ENCODE peak calls at places on chromosomes 7 and 10, in seven cellular contexts. One of them, this sample, is unnamed.
A peak's percentile ranks its signal among the peaks of the same experiment; 100 is the strongest.

GRCh38 chr7:46486264-46487206 is 565.5 kb upstream of the IGFBP3 start:
- DNase-seq in NB4: no peak
- DNase-seq in MCF 10A: peak; percentile 52
- DNase-seq in nephron progenitor cell: no peak
- DNase-seq in left ventricle myocardium inferior: peak; percentile 50
- DNase-seq in GM10248: no peak
- DNase-seq in GM12865: peak; percentile 14
- DNase-seq in this sample: no peak

GRCh38 chr7:156177396-156178055 is 365.3 kb upstream of the SHH start:
- DNase-seq in NB4: no peak
- DNase-seq in MCF 10A: no peak
- DNase-seq in nephron progenitor cell: no peak
- DNase-seq in left ventricle myocardium inferior: no peak
- DNase-seq in GM10248: no peak
- DNase-seq in GM12865: no peak
- DNase-seq in this sample: no peak

GRCh38 chr7:44187636-44188416 is 1.4 kb downstream of the GCK start:
- DNase-seq in NB4: no peak
- DNase-seq in MCF 10A: no peak
- DNase-seq in nephron progenitor cell: no peak
- DNase-seq in left ventricle myocardium inferior: no peak
- DNase-seq in GM10248: no peak
- DNase-seq in GM12865: no peak
- DNase-seq in this sample: no peak

GRCh38 chr7:157540606-157541294 is 203.9 kb downstream of the DNAJB6 start:
- DNase-seq in NB4: no peak
- DNase-seq in MCF 10A: no peak
- DNase-seq in nephron progenitor cell: no peak
- DNase-seq in left ventricle myocardium inferior: no peak
- DNase-seq in GM10248: no peak
- DNase-seq in GM12865: no peak
- DNase-seq in this sample: no peak

GRCh38 chr10:42926831-42927230 is 144.2 kb downstream of the BMS1 start:
- DNase-seq in NB4: peak; percentile 72
- DNase-seq in MCF 10A: peak; percentile 33
- DNase-seq in nephron progenitor cell: peak; percentile 88
- DNase-seq in left ventricle myocardium inferior: no peak
- DNase-seq in GM10248: no peak
- DNase-seq in GM12865: no peak
- DNase-seq in this sample: no peak

GRCh38 chr10:77157248-77158019 is 480.2 kb downstream of the KCNMA1 start:
- DNase-seq in NB4: no peak
- DNase-seq in MCF 10A: no peak
- DNase-seq in nephron progenitor cell: no peak
- DNase-seq in left ventricle myocardium inferior: no peak
- DNase-seq in GM10248: no peak
- DNase-seq in GM12865: no peak
- DNase-seq in this sample: no peak

GRCh38 chr7:30813466-30813865 is 42.2 kb downstream of the MINDY4 start:
- DNase-seq in NB4: no peak
- DNase-seq in MCF 10A: no peak
- DNase-seq in nephron progenitor cell: no peak
- DNase-seq in left ventricle myocardium inferior: peak; percentile 28
- DNase-seq in GM10248: no peak
- DNase-seq in GM12865: no peak
- DNase-seq in this sample: no peak

GRCh38 chr7:27170936-27171635 is 3.0 kb downstream of the HOXA10 start:
- DNase-seq in NB4: no peak
- DNase-seq in MCF 10A: peak; percentile 42
- DNase-seq in nephron progenitor cell: peak; percentile 39
- DNase-seq in left ventricle myocardium inferior: no peak
- DNase-seq in GM10248: no peak
- DNase-seq in GM12865: no peak
- DNase-seq in this sample: no peak

GRCh38 chr7:37027104-37027503 is 302.8 kb upstream of the AOAH start:
- DNase-seq in NB4: no peak
- DNase-seq in MCF 10A: no peak
- DNase-seq in nephron progenitor cell: no peak
- DNase-seq in left ventricle myocardium inferior: no peak
- DNase-seq in GM10248: no peak
- DNase-seq in GM12865: no peak
- DNase-seq in this sample: peak; percentile 14

GRCh38 chr7:37028909-37029440 is 304.7 kb upstream of the AOAH start:
- DNase-seq in NB4: no peak
- DNase-seq in MCF 10A: no peak
- DNase-seq in nephron progenitor cell: no peak
- DNase-seq in left ventricle myocardium inferior: no peak
- DNase-seq in GM10248: no peak
- DNase-seq in GM12865: no peak
- DNase-seq in this sample: no peak

GRCh38 chr7:37031571-37032257 is 307.4 kb upstream of the AOAH start:
- DNase-seq in NB4: peak; percentile 94
- DNase-seq in MCF 10A: peak; percentile 99
- DNase-seq in nephron progenitor cell: no peak
- DNase-seq in left ventricle myocardium inferior: peak; percentile 36
- DNase-seq in GM10248: no peak
- DNase-seq in GM12865: no peak
- DNase-seq in this sample: no peak

GRCh38 chr7:37032258-37032601 is 307.9 kb upstream of the AOAH start:
- DNase-seq in NB4: no peak
- DNase-seq in MCF 10A: no peak
- DNase-seq in nephron progenitor cell: no peak
- DNase-seq in left ventricle myocardium inferior: no peak
- DNase-seq in GM10248: no peak
- DNase-seq in GM12865: no peak
- DNase-seq in this sample: no peak

GRCh38 chr7:37027557-37028341 is 303.5 kb upstream of the AOAH start:
- DNase-seq in NB4: no peak
- DNase-seq in MCF 10A: peak; percentile 16
- DNase-seq in nephron progenitor cell: no peak
- DNase-seq in left ventricle myocardium inferior: no peak
- DNase-seq in GM10248: no peak
- DNase-seq in GM12865: no peak
- DNase-seq in this sample: no peak
- TF ChIP-seq CTCF in NB4: no peak
- TF ChIP-seq CTCF in MCF 10A: no peak
- TF ChIP-seq CTCF in nephron progenitor cell: no peak
- TF ChIP-seq CTCF in left ventricle myocardium inferior: no peak
- TF ChIP-seq CTCF in GM10248: no peak
- TF ChIP-seq CTCF in GM12865: no peak
- TF ChIP-seq CTCF in this sample: no peak

GRCh38 chr10:93386496-93387369 is 95.4 kb downstream of the MYOF start:
- DNase-seq in NB4: peak; percentile 78
- DNase-seq in MCF 10A: peak; percentile 4
- DNase-seq in nephron progenitor cell: no peak
- DNase-seq in left ventricle myocardium inferior: peak; percentile 19
- DNase-seq in GM10248: peak; percentile 21
- DNase-seq in GM12865: peak; percentile 11
- DNase-seq in this sample: no peak
- TF ChIP-seq CTCF in NB4: no peak
- TF ChIP-seq CTCF in MCF 10A: no peak
- TF ChIP-seq CTCF in nephron progenitor cell: no peak
- TF ChIP-seq CTCF in left ventricle myocardium inferior: peak; percentile 19
- TF ChIP-seq CTCF in GM10248: no peak
- TF ChIP-seq CTCF in GM12865: no peak
- TF ChIP-seq CTCF in this sample: no peak

DNA sequence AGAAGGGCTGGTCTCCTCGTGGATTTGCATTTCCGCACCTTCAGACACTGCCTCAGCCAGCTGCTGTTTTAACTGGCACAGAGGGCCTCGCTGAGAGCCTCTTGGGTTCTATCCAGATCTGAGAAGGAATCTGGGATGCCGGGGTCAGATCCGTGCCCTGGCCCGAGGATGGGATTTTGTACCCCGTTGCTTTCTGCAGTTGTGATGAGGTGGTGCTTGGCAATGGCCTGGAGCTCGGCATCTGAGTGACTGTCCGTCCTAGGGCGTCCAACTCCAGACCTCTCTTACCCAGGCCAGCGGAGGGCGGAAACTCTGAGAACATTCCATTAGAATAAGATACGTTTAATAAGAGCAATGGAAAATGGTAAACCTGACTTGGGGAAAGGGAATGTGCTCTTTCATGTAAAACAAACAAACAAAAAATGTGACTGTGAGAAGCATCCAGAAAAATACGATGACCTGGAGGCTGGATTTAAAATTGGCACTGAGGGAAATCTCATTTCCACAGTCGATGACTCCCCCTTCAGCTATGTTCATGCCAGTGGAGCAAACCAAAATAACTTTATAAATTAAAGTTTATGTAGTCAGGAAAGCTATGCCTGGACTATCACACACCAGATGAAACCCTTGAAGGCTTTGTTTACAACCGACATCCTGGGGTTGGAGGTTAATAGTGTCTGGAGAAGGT is 39.6 kb downstream of the GRK5 start:
- DNase-seq in NB4: no peak
- DNase-seq in MCF 10A: peak; percentile 53
- DNase-seq in nephron progenitor cell: no peak
- DNase-seq in left ventricle myocardium inferior: no peak
- DNase-seq in GM10248: no peak
- DNase-seq in GM12865: no peak
- DNase-seq in this sample: no peak
- TF ChIP-seq CTCF in NB4: no peak
- TF ChIP-seq CTCF in MCF 10A: no peak
- TF ChIP-seq CTCF in nephron progenitor cell: no peak
- TF ChIP-seq CTCF in left ventricle myocardium inferior: no peak
- TF ChIP-seq CTCF in GM10248: no peak
- TF ChIP-seq CTCF in GM12865: no peak
- TF ChIP-seq CTCF in this sample: no peak

DNA sequence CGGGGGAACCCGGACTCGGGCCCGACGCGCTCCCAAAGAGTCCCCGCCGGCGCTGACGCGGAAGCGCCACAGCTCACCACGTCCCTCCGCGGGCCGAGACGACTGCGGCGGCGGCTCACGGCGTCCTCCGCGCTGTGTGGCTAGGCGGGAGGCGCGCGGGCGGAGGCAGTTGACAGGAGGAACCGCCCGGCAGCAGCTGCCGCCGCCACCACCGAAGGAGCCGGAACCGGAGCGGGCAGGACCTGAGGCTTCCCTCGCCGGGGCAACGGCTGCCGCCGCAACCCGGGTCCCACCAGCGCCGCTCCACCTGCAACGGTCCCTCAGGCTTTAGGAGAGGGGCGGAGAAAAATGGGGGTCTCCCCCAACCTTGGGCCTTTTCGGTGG is 334 bp downstream of the ZNF800 start:
- DNase-seq in NB4: peak; percentile 87
- DNase-seq in MCF 10A: peak; percentile 54
- DNase-seq in nephron progenitor cell: peak; percentile 69
- DNase-seq in left ventricle myocardium inferior: peak; percentile 59
- DNase-seq in GM10248: peak; percentile 67
- DNase-seq in GM12865: peak; percentile 86
- DNase-seq in this sample: peak; percentile 78
- TF ChIP-seq CTCF in NB4: no peak
- TF ChIP-seq CTCF in MCF 10A: no peak
- TF ChIP-seq CTCF in nephron progenitor cell: no peak
- TF ChIP-seq CTCF in left ventricle myocardium inferior: no peak
- TF ChIP-seq CTCF in GM10248: no peak
- TF ChIP-seq CTCF in GM12865: no peak
- TF ChIP-seq CTCF in this sample: no peak

GRCh38 chr7:106367018-106367420 is 82.2 kb upstream of the NAMPT start:
- DNase-seq in NB4: peak; percentile 73
- DNase-seq in MCF 10A: peak; percentile 46
- DNase-seq in nephron progenitor cell: no peak
- DNase-seq in left ventricle myocardium inferior: no peak
- DNase-seq in GM10248: peak; percentile 29
- DNase-seq in GM12865: peak; percentile 36
- DNase-seq in this sample: peak; percentile 47
- TF ChIP-seq CTCF in NB4: peak; percentile 73
- TF ChIP-seq CTCF in MCF 10A: peak; percentile 21
- TF ChIP-seq CTCF in nephron progenitor cell: peak; percentile 16
- TF ChIP-seq CTCF in left ventricle myocardium inferior: no peak
- TF ChIP-seq CTCF in GM10248: peak; percentile 15
- TF ChIP-seq CTCF in GM12865: peak; percentile 32
- TF ChIP-seq CTCF in this sample: no peak

GRCh38 chr7:110317699-110318265 is 773.1 kb upstream of the LRRN3 start:
- DNase-seq in NB4: peak; percentile 7
- DNase-seq in MCF 10A: no peak
- DNase-seq in nephron progenitor cell: no peak
- DNase-seq in left ventricle myocardium inferior: no peak
- DNase-seq in GM10248: no peak
- DNase-seq in GM12865: no peak
- DNase-seq in this sample: no peak
- TF ChIP-seq CTCF in NB4: no peak
- TF ChIP-seq CTCF in MCF 10A: no peak
- TF ChIP-seq CTCF in nephron progenitor cell: no peak
- TF ChIP-seq CTCF in left ventricle myocardium inferior: no peak
- TF ChIP-seq CTCF in GM10248: no peak
- TF ChIP-seq CTCF in GM12865: no peak
- TF ChIP-seq CTCF in this sample: no peak

GRCh38 chr7:107837145-107837512 is 34.1 kb upstream of the SLC26A3 start:
- DNase-seq in NB4: no peak
- DNase-seq in MCF 10A: no peak
- DNase-seq in nephron progenitor cell: no peak
- DNase-seq in left ventricle myocardium inferior: no peak
- DNase-seq in GM10248: no peak
- DNase-seq in GM12865: no peak
- DNase-seq in this sample: no peak

GRCh38 chr7:107834401-107834800 is 31.4 kb upstream of the SLC26A3 start:
- DNase-seq in NB4: no peak
- DNase-seq in MCF 10A: no peak
- DNase-seq in nephron progenitor cell: no peak
- DNase-seq in left ventricle myocardium inferior: no peak
- DNase-seq in GM10248: no peak
- DNase-seq in GM12865: no peak
- DNase-seq in this sample: no peak

GRCh38 chr7:107838024-107838423 is 35.0 kb upstream of the SLC26A3 start:
- DNase-seq in NB4: no peak
- DNase-seq in MCF 10A: no peak
- DNase-seq in nephron progenitor cell: no peak
- DNase-seq in left ventricle myocardium inferior: no peak
- DNase-seq in GM10248: no peak
- DNase-seq in GM12865: no peak
- DNase-seq in this sample: no peak

GRCh38 chr7:107838816-107839584 is 36.0 kb upstream of the SLC26A3 start:
- DNase-seq in NB4: no peak
- DNase-seq in MCF 10A: no peak
- DNase-seq in nephron progenitor cell: no peak
- DNase-seq in left ventricle myocardium inferior: no peak
- DNase-seq in GM10248: no peak
- DNase-seq in GM12865: no peak
- DNase-seq in this sample: no peak

GRCh38 chr7:107836237-107837144 is 33.5 kb upstream of the SLC26A3 start:
- DNase-seq in NB4: no peak
- DNase-seq in MCF 10A: peak; percentile 6
- DNase-seq in nephron progenitor cell: no peak
- DNase-seq in left ventricle myocardium inferior: no peak
- DNase-seq in GM10248: no peak
- DNase-seq in GM12865: no peak
- DNase-seq in this sample: no peak
- TF ChIP-seq CTCF in NB4: no peak
- TF ChIP-seq CTCF in MCF 10A: no peak
- TF ChIP-seq CTCF in nephron progenitor cell: no peak
- TF ChIP-seq CTCF in left ventricle myocardium inferior: no peak
- TF ChIP-seq CTCF in GM10248: no peak
- TF ChIP-seq CTCF in GM12865: no peak
- TF ChIP-seq CTCF in this sample: no peak